ENCODE peak calls at places on chromosome 1, in five cellular contexts. R is AG04450, O is fibroblast of pulmonary artery, Z is suprapubic skin, P is brain microvascular endothelial cell. X is an unnamed sample.

GRCh38 chr1:65615859-65616258 is 176.8 kb upstream of the PDE4B start:
- DNase-seq in P (peak), O (peak), R (no peak), Z (no peak), X (no peak)

GRCh38 chr1:234899041-234899787 is 229.4 kb downstream of the TOMM20 start:
- DNase-seq in R (no peak), O (peak), Z (no peak), P (peak), X (no peak)

GRCh38 chr1:5830771-5831599 is 161.2 kb downstream of the NPHP4 start:
- DNase-seq in O (no peak), Z (no peak), R (no peak), P (no peak), X (no peak)

GRCh38 chr1:78492376-78492950 is 1.7 kb downstream of the PTGFR start:
- DNase-seq in P (no peak), Z (no peak), R (no peak), O (no peak), X (no peak)

GRCh38 chr1:24828887-24829192 is 83.6 kb downstream of the CLIC4 start:
- DNase-seq in O (no peak), Z (no peak), P (no peak), R (no peak), X (no peak)

GRCh38 chr1:24189528-24189927 is 2.4 kb upstream of the IFNLR1 start:
- DNase-seq in P (no peak), O (no peak), Z (no peak), R (no peak), X (no peak)

GRCh38 chr1:26290061-26290415 is 10.2 kb downstream of the SH3BGRL3 start:
- DNase-seq in Z (no peak), R (no peak), O (no peak), P (no peak), X (no peak)

GRCh38 chr1:227899141-227899819 is 48.5 kb downstream of the WNT9A start:
- DNase-seq in R (no peak), Z (peak), P (no peak), O (no peak), X (no peak)

GRCh38 chr1:245874942-245875580 is 632.0 kb downstream of the SMYD3 start:
- DNase-seq in P (peak), R (peak), O (peak), Z (no peak), X (peak)

GRCh38 chr1:94998128-94998527 is 71.2 kb upstream of the CNN3 start:
- DNase-seq in R (no peak), P (no peak), O (no peak), Z (no peak), X (no peak)

GRCh38 chr1:46488343-46489168 is 1.1 kb upstream of the DMBX1 start:
- DNase-seq in O (peak), Z (no peak), R (no peak), P (no peak), X (peak)

GRCh38 chr1:22258696-22259095 is 115.8 kb upstream of the WNT4 start:
- DNase-seq in R (no peak), O (no peak), Z (no peak), P (peak), X (no peak)

GRCh38 chr1:204744102-204744501 is 58.6 kb upstream of the LRRN2 start:
- DNase-seq in Z (no peak), R (no peak), P (no peak), O (no peak), X (no peak)

GRCh38 chr1:245051349-245052221 is 103.2 kb upstream of the KIF26B start:
- DNase-seq in R (no peak), O (peak), P (no peak), Z (no peak), X (no peak)

GRCh38 chr1:26690576-26691031 is 5.2 kb upstream of the ARID1A start:
- DNase-seq in Z (no peak), P (no peak), O (no peak), R (no peak), X (no peak)

GRCh38 chr1:211377539-211378461 is 51.2 kb downstream of the TRAF5 start:
- DNase-seq in R (no peak), P (no peak), O (no peak), Z (no peak), X (no peak)
- H3K4me3 ChIP-seq in R (no peak), P (no peak), O (no peak), Z (no peak), X (no peak)

GRCh38 chr1:81804320-81804719 is 3.6 kb downstream of the ADGRL2 start:
- DNase-seq in O (no peak), R (no peak), P (no peak), Z (no peak), X (no peak)

GRCh38 chr1:81803423-81804103 is 2.8 kb downstream of the ADGRL2 start:
- DNase-seq in O (peak), R (no peak), P (peak), Z (no peak), X (no peak)

GRCh38 chr1:81801834-81802531 is 1.2 kb downstream of the ADGRL2 start:
- DNase-seq in R (no peak), Z (no peak), O (peak), P (peak), X (no peak)

GRCh38 chr1:81801032-81801833 is 499 bp downstream of the ADGRL2 start:
- DNase-seq in P (peak), Z (peak), O (peak), R (peak), X (peak)

GRCh38 chr1:81802601-81803422 is 2.1 kb downstream of the ADGRL2 start:
- DNase-seq in P (peak), R (no peak), Z (peak), O (peak), X (no peak)
- TF ChIP-seq CTCF in P (peak), R (peak), Z (peak), O (peak), X (peak)

DNA sequence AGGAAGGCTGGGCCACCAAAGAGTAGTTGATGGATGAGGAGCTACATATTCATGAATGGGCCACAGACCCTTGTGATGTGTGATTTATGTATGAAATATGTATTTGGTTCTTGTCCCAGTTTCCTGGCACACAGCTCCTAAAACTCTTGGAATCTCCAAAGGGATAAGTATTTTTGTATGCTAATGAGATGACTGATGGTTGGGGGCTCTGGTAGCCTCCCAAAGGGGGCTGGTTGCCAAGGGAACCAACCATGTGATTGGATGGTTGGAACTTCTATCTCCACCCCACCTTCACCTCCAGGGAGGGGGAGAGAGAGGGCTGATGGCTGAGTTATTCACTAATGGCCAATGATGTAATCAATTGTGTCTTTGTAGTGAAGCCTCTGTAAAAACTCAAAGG is 77.1 kb downstream of the ZNF281 start:
- DNase-seq in P (no peak), O (no peak), Z (no peak), R (no peak), X (no peak)
- H3K4me3 ChIP-seq in P (no peak), O (no peak), Z (no peak), R (no peak), X (no peak)

GRCh38 chr1:17539526-17540254 is at the start of gene ARHGEF10L:
- DNase-seq in R (no peak), P (no peak), Z (no peak), O (no peak), X (no peak)

GRCh38 chr1:17540255-17541001 is 930 bp downstream of the ARHGEF10L start:
- DNase-seq in R (no peak), P (no peak), Z (peak), O (peak), X (no peak)

GRCh38 chr1:17538428-17539130 is 919 bp upstream of the ARHGEF10L start:
- DNase-seq in O (no peak), R (no peak), Z (no peak), P (no peak), X (no peak)

GRCh38 chr1:17538010-17538409 is 1.5 kb upstream of the ARHGEF10L start:
- DNase-seq in P (no peak), O (no peak), Z (no peak), R (no peak), X (no peak)

DNA sequence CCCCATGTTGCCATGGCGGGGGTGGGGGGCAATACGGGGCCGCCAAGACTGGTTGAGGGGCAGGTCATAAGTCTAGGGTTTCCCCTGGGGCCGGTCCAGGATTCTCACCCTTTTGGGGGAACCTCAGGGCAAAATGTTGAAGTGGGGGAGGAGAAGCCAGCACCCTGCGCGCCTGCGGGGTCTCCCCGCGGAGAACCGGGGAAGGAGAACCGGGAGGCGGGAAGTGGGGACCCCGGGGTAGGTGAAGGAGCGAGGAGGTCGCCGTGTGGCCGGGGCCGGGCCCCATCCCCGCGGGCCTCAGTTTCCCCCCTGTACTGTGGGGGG is 334 bp upstream of the ARHGEF10L start:
- DNase-seq in P (no peak), Z (no peak), O (no peak), R (no peak), X (no peak)
- TF ChIP-seq CTCF in P (no peak), Z (no peak), O (no peak), R (no peak), X (no peak)

GRCh38 chr1:213649373-213649772 is 338.4 kb upstream of the PROX1 start:
- DNase-seq in O (no peak), Z (no peak), R (no peak), P (no peak), X (no peak)
- H3K4me3 ChIP-seq in O (no peak), Z (no peak), R (no peak), P (no peak), X (no peak)

GRCh38 chr1:108200627-108201106 is 524 bp upstream of the SLC25A24 start:
- DNase-seq in P (peak), R (peak), O (peak), Z (no peak), X (peak)
- TF ChIP-seq CTCF in P (peak), R (peak), O (peak), Z (no peak), X (peak)

GRCh38 chr1:181396171-181396670 is 87.1 kb upstream of the CACNA1E start:
- DNase-seq in Z (no peak), R (no peak), O (no peak), P (no peak), X (no peak)
- H3K4me3 ChIP-seq in Z (no peak), R (no peak), O (no peak), P (no peak), X (no peak)

X was measured in retinal pigment epithelial cell.